ENCODE peak calls at places on chromosomes 16 and 17, in ten cellular contexts. F is IMR-90; B is WERI-Rb-1; T is neural progenitor cell; M is psoas muscle; U is suprapubic skin; L is CD4-positive, alpha-beta T cell; Q is brain microvascular endothelial cell; P is upper lobe of right lung; Y is fibroblast of lung. V is an unnamed sample.

GRCh38 chr17:42289863-42290165 is 1.5 kb downstream of the STAT5A start:
- DNase-seq in F (no peak), U (peak; percentile 66), P (peak; percentile 65), L (no peak), Y (no peak), B (no peak), M (no peak), Q (no peak), T (no peak), V (no peak)

GRCh38 chr17:41659813-41660212 is 28.9 kb upstream of the EIF1 start:
- DNase-seq in P (no peak), Y (peak; percentile 48), B (no peak), T (no peak), L (no peak), U (no peak), F (peak; percentile 22), Q (no peak), M (peak; percentile 33), V (no peak)

GRCh38 chr16:21301168-21301894 is 23.2 kb upstream of the CRYM start:
- DNase-seq in P (peak; percentile 88), L (no peak), Y (peak; percentile 65), Q (peak; percentile 43), B (peak; percentile 91), F (peak; percentile 61), T (peak; percentile 75), M (peak; percentile 67), U (peak; percentile 91), V (peak; percentile 89)

GRCh38 chr17:34725008-34725407 is 145.6 kb downstream of the TMEM132E start:
- DNase-seq in T (no peak), B (no peak), Q (no peak), M (no peak), P (no peak), F (no peak), U (no peak), Y (no peak), L (no peak), V (no peak)

GRCh38 chr17:57086069-57086930 is 1.3 kb downstream of the AKAP1 start:
- DNase-seq in Y (peak; percentile 15), B (peak; percentile 50), Q (peak; percentile 11), M (peak; percentile 64), F (peak; percentile 8), U (peak; percentile 69), P (peak; percentile 74), L (peak; percentile 12), T (peak; percentile 47), V (peak; percentile 83)

GRCh38 chr17:80195671-80196529 is 24.2 kb downstream of the SGSH start:
- DNase-seq in Q (no peak), T (peak; percentile 59), P (no peak), L (peak; percentile 29), M (no peak), B (peak; percentile 47), F (no peak), U (no peak), Y (no peak), V (peak; percentile 87)

GRCh38 chr16:30121741-30122620 is 1.0 kb downstream of the MAPK3 start:
- DNase-seq in U (peak; percentile 71), M (peak; percentile 87), B (no peak), P (peak; percentile 67), F (no peak), L (no peak), Y (no peak), T (no peak), Q (peak; percentile 31), V (peak; percentile 43)

GRCh38 chr17:51653902-51654301 is 393.6 kb downstream of the UTP18 start:
- DNase-seq in Y (no peak), L (no peak), F (no peak), P (no peak), B (no peak), Q (no peak), T (peak; percentile 56), U (no peak), M (no peak), V (no peak)

GRCh38 chr17:77494664-77495435 is 354.1 kb downstream of the SEC14L1 start:
- DNase-seq in L (peak; percentile 55), B (peak; percentile 73), M (peak; percentile 87), P (peak; percentile 87), T (peak; percentile 87), U (peak; percentile 84), Q (peak; percentile 54), Y (peak; percentile 50), F (peak; percentile 68), V (peak; percentile 73)
- TF ChIP-seq CTCF in L (peak; percentile 99), B (peak; percentile 94), M (peak; percentile 98), P (peak; percentile 97), T (peak; percentile 88), U (peak; percentile 94), Q (peak; percentile 94), Y (peak; percentile 90), F (peak; percentile 85), V (peak; percentile 92)

DNA sequence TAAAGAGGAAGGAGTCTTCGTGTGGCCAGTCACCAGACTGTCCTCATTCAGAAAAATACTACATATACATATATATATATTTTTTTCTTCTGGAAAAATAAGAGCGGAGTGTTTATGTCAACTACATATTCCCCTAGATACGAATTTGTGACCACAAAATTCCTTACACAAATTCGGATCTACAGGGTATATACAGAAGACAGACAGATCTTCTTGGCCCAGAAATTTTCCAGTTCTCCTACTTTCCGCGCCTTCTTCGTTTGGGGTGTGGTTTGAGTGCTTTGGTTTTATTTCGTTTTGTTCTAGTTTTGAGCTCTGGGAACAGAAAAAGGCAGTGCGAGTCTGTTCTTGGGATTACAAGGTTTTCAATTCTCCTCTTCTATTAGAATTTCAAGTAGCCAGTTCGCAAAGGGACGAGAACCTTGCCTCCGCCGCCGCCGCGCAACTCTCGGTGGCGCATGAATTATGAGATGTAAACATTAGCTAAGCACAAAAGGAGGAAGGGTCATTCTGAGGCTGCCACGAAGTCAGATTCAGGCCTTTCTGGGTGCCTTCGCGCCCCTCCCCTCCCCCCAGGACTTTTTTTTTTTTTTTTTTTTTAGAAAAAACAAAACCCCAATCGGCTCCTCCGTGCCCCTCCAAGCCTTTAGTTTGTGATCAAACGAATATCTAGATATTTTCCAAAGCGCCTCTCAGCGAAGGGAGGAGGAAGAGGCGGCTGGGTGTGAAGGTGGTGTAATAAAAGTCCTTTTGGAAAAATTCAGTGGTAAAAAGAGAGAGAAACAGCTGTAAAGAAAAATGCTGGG is 1.8 kb upstream of the HOXB4 start:
- DNase-seq in B (no peak), T (no peak), Y (peak; percentile 55), Q (no peak), M (no peak), P (no peak), L (no peak), F (peak; percentile 82), U (no peak), V (no peak)
- H3K27ac ChIP-seq in B (no peak overlapping the region), T (no peak overlapping the region), Y (peak overlapping the region; percentile 98), Q (no peak overlapping the region), M (peak overlapping the region; percentile 4), P (peak overlapping the region; percentile 93), L (no peak overlapping the region), F (peak overlapping the region; percentile 100), U (peak overlapping the region; percentile 85), V (peak overlapping the region; percentile 62)

GRCh38 chr16:66481943-66482390 is 54.9 kb downstream of the BEAN1 start:
- DNase-seq in Q (no peak), F (no peak), Y (no peak), M (no peak), L (no peak), T (no peak), U (peak; percentile 57), P (no peak), B (no peak), V (no peak)

GRCh38 chr16:66478733-66479511 is 51.8 kb downstream of the BEAN1 start:
- DNase-seq in B (peak; percentile 75), U (peak; percentile 82), F (peak; percentile 40), Q (peak; percentile 27), P (peak; percentile 81), M (peak; percentile 85), L (peak; percentile 68), T (peak; percentile 69), Y (peak; percentile 39), V (peak; percentile 80)

GRCh38 chr16:66480265-66481080 is 53.4 kb downstream of the BEAN1 start:
- DNase-seq in T (no peak), B (no peak), Y (no peak), Q (no peak), P (no peak), L (no peak), F (no peak), U (peak; percentile 59), M (no peak), V (no peak)

GRCh38 chr16:66479661-66480264 is 52.7 kb downstream of the BEAN1 start:
- DNase-seq in F (no peak), T (no peak), B (no peak), M (no peak), U (peak; percentile 55), L (no peak), Q (no peak), P (no peak), Y (no peak), V (no peak)

DNA sequence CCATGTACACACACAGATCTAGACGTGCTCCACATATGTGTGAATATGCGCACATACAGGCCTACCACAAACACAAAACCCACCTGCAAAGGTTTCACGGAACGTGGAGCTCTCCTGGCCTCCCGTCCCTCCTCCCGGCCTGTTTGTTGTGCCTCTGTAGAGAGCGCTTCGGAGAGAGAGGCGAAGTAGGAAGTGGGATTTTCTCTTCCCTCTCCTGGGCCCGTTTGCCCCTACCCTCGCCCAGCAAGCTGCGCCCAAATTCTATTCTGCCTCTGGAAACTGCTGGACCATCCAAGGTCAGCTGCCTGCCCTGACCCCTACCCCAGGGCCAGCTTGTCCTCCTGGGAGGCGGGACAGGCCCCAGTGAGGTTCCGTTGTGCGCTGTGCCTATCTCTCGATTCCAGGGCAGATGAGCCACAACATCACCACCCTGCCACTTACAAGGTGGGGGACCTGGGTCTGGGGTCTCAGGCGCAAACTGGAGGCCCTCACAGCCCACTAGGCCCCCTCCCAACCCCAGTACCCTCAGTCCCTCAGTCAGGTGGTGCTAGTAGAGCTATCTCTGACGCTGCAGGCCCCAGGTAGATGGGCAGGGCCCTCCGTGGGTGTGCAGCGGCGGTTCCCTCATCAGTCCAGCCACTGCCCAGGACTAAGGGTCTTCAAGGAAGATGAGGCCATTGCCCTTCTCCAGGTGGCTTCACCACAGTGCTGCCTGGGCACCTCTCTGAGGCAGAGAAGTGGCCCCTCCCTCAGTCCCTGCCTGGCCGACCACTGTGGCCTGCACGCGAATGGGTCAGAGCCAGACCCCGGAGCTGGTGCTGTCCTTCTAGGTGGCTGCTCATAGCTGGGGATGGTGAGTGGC is 54.2 kb downstream of the BEAN1 start:
- DNase-seq in M (no peak), T (no peak), U (peak; percentile 56), Q (no peak), L (no peak), F (no peak), B (no peak), P (no peak), Y (no peak), V (no peak)
- TF ChIP-seq CTCF in M (no peak), T (no peak), U (no peak), Q (no peak), L (no peak), F (no peak), B (no peak), P (no peak), Y (no peak), V (no peak)

DNA sequence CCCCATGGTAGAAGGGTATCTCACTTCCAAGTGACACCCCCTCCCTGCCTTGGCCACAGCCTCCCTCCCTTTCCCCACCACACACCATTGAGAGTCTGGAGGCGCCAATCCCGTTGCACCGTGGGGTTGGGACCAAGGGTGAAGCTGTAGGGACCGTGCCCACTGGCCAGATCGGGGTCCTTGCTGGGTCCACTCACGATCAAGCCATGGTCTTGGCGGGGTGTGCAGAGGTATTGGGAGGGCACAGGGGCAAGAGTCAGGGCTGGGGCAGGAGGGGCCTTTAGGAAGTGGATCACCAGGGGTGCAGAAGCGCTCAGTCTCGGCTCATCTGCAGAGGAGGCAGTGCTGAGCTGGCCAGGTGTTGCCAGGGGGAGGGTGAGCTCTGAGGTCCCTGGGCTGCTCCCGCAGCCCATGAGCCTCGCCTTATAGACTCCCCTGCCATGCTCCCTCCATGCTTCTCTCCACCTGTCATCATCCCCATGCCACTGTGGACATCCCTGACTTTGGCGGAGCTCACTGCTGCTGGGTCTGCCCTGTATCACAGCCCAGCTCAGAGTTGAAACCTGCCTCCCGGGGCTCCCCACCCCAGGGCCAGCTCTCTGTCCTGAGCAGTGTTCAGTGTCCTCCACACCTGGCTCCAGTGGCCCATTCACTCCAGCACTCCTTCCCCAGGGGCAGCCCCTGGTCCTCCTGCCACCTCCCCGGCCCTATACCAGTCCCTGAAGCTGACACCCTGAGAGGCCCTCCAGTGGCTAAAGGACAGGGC is 8.3 kb downstream of the CDH16 start:
- DNase-seq in U (no peak), T (no peak), L (no peak), Y (no peak), F (no peak), Q (no peak), M (peak; percentile 35), B (no peak), P (no peak), V (no peak)
- H3K27ac ChIP-seq in U (no peak overlapping the region), T (no peak overlapping the region), L (no peak overlapping the region), Y (no peak overlapping the region), F (no peak overlapping the region), Q (no peak overlapping the region), M (no peak overlapping the region), B (no peak overlapping the region), P (no peak overlapping the region), V (no peak overlapping the region)

V was measured in left lung.